ENCODE peak calls at places on chromosomes 12 and 14, in six cellular contexts. One of them, this sample, is unnamed.

GRCh38 chr12:70994217-70994788 is 73.8 kb upstream of the PTPRR start:
- DNase-seq in uterus: no peak
- DNase-seq in CD8-positive, alpha-beta T cell: no peak
- DNase-seq in neuronal stem cell: no peak
- DNase-seq in WERI-Rb-1: no peak
- DNase-seq in epithelial cell of proximal tubule: peak; percentile 26
- DNase-seq in this sample: no peak

GRCh38 chr12:82745807-82746206 is 59.1 kb downstream of the TMTC2 start:
- DNase-seq in epithelial cell of proximal tubule: no peak
- DNase-seq in neuronal stem cell: no peak
- DNase-seq in CD8-positive, alpha-beta T cell: no peak
- DNase-seq in WERI-Rb-1: no peak
- DNase-seq in uterus: no peak
- DNase-seq in this sample: no peak

GRCh38 chr12:2563709-2564108 is 231.1 kb upstream of the FKBP4 start:
- DNase-seq in CD8-positive, alpha-beta T cell: no peak
- DNase-seq in epithelial cell of proximal tubule: no peak
- DNase-seq in WERI-Rb-1: no peak
- DNase-seq in uterus: no peak
- DNase-seq in neuronal stem cell: no peak
- DNase-seq in this sample: no peak

GRCh38 chr14:23539209-23539866 is 12.2 kb downstream of the ZFHX2 start:
- DNase-seq in neuronal stem cell: peak; percentile 78
- DNase-seq in epithelial cell of proximal tubule: no peak
- DNase-seq in uterus: no peak
- DNase-seq in CD8-positive, alpha-beta T cell: no peak
- DNase-seq in WERI-Rb-1: peak; percentile 75
- DNase-seq in this sample: peak; percentile 90

GRCh38 chr14:92960706-92961566 is 38.0 kb downstream of the CHGA start:
- DNase-seq in epithelial cell of proximal tubule: no peak
- DNase-seq in WERI-Rb-1: no peak
- DNase-seq in CD8-positive, alpha-beta T cell: no peak
- DNase-seq in uterus: no peak
- DNase-seq in neuronal stem cell: no peak
- DNase-seq in this sample: no peak

GRCh38 chr14:100540141-100540925 is 46.9 kb downstream of the BEGAIN start:
- DNase-seq in neuronal stem cell: no peak
- DNase-seq in epithelial cell of proximal tubule: no peak
- DNase-seq in WERI-Rb-1: peak; percentile 56
- DNase-seq in uterus: peak; percentile 17
- DNase-seq in CD8-positive, alpha-beta T cell: no peak
- DNase-seq in this sample: peak; percentile 51

GRCh38 chr12:53231859-53232640 is at the start of gene RARG:
- DNase-seq in uterus: peak; percentile 66
- DNase-seq in epithelial cell of proximal tubule: no peak
- DNase-seq in neuronal stem cell: no peak
- DNase-seq in CD8-positive, alpha-beta T cell: peak; percentile 69
- DNase-seq in WERI-Rb-1: no peak
- DNase-seq in this sample: peak; percentile 72

GRCh38 chr12:117165342-117165741 is 24.9 kb downstream of the FBXO21 start:
- DNase-seq in neuronal stem cell: no peak
- DNase-seq in WERI-Rb-1: no peak
- DNase-seq in CD8-positive, alpha-beta T cell: no peak
- DNase-seq in uterus: no peak
- DNase-seq in epithelial cell of proximal tubule: no peak
- DNase-seq in this sample: no peak

GRCh38 chr12:47837190-47838171 is 17.8 kb upstream of the HDAC7 start:
- DNase-seq in neuronal stem cell: peak; percentile 66
- DNase-seq in WERI-Rb-1: peak; percentile 59
- DNase-seq in CD8-positive, alpha-beta T cell: peak; percentile 59
- DNase-seq in uterus: peak; percentile 79
- DNase-seq in epithelial cell of proximal tubule: no peak
- DNase-seq in this sample: peak; percentile 78

GRCh38 chr14:53663709-53664108 is 292.9 kb downstream of the BMP4 start:
- DNase-seq in WERI-Rb-1: no peak
- DNase-seq in uterus: peak; percentile 16
- DNase-seq in neuronal stem cell: peak; percentile 8
- DNase-seq in CD8-positive, alpha-beta T cell: no peak
- DNase-seq in epithelial cell of proximal tubule: no peak
- DNase-seq in this sample: peak; percentile 76

GRCh38 chr12:95760371-95760770 is 30.2 kb downstream of the NTN4 start:
- DNase-seq in CD8-positive, alpha-beta T cell: no peak
- DNase-seq in WERI-Rb-1: no peak
- DNase-seq in uterus: no peak
- DNase-seq in epithelial cell of proximal tubule: no peak
- DNase-seq in neuronal stem cell: no peak
- DNase-seq in this sample: no peak

GRCh38 chr14:25032092-25032784 is 17.7 kb downstream of the STXBP6 start:
- DNase-seq in uterus: no peak
- DNase-seq in WERI-Rb-1: no peak
- DNase-seq in neuronal stem cell: no peak
- DNase-seq in epithelial cell of proximal tubule: no peak
- DNase-seq in CD8-positive, alpha-beta T cell: no peak
- DNase-seq in this sample: no peak

GRCh38 chr12:6182279-6182898 is 17.8 kb upstream of the CD9 start:
- DNase-seq in CD8-positive, alpha-beta T cell: no peak
- DNase-seq in neuronal stem cell: no peak
- DNase-seq in WERI-Rb-1: no peak
- DNase-seq in epithelial cell of proximal tubule: no peak
- DNase-seq in uterus: peak; percentile 70
- DNase-seq in this sample: no peak

GRCh38 chr12:13278249-13278787 is 81.8 kb downstream of the EMP1 start:
- DNase-seq in uterus: peak; percentile 76
- DNase-seq in CD8-positive, alpha-beta T cell: peak; percentile 38
- DNase-seq in epithelial cell of proximal tubule: no peak
- DNase-seq in neuronal stem cell: peak; percentile 80
- DNase-seq in WERI-Rb-1: peak; percentile 82
- DNase-seq in this sample: peak; percentile 89
- H3K4me3 ChIP-seq in uterus: no peak overlapping the region
- H3K4me3 ChIP-seq in CD8-positive, alpha-beta T cell: no peak overlapping the region
- H3K4me3 ChIP-seq in epithelial cell of proximal tubule: peak overlapping the region; percentile 13
- H3K4me3 ChIP-seq in neuronal stem cell: peak overlapping the region; percentile 34
- H3K4me3 ChIP-seq in WERI-Rb-1: peak overlapping the region; percentile 10
- H3K4me3 ChIP-seq in this sample: no peak overlapping the region

DNA sequence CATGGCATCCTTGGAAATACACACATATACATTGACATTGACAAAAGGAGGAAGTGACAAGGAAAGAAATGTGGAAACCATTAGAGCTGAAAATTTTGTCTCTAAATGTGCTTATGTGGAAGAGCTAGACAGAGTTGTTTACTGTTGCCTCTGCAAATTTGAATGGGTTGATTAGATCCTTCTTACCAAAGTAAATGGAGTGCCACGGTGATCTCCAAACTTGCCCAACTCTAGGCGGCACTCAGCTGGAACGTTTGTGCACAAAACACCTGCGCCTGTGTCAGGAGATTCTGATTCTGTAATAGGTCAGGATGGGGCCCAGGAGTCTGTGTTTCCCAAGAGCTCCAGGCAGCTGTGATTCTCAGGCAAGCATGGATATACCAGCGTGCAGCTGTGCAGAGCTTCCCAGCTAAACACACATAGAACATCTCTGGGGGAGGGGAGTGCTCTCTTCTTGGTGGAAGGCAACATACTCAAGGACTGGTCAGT is 77.8 kb upstream of the BDKRB2 start:
- DNase-seq in neuronal stem cell: no peak
- DNase-seq in WERI-Rb-1: no peak
- DNase-seq in epithelial cell of proximal tubule: no peak
- DNase-seq in uterus: no peak
- DNase-seq in CD8-positive, alpha-beta T cell: no peak
- DNase-seq in this sample: no peak
- H3K4me3 ChIP-seq in neuronal stem cell: no peak overlapping the region
- H3K4me3 ChIP-seq in WERI-Rb-1: no peak overlapping the region
- H3K4me3 ChIP-seq in epithelial cell of proximal tubule: no peak overlapping the region
- H3K4me3 ChIP-seq in uterus: no peak overlapping the region
- H3K4me3 ChIP-seq in CD8-positive, alpha-beta T cell: no peak overlapping the region
- H3K4me3 ChIP-seq in this sample: no peak overlapping the region

DNA sequence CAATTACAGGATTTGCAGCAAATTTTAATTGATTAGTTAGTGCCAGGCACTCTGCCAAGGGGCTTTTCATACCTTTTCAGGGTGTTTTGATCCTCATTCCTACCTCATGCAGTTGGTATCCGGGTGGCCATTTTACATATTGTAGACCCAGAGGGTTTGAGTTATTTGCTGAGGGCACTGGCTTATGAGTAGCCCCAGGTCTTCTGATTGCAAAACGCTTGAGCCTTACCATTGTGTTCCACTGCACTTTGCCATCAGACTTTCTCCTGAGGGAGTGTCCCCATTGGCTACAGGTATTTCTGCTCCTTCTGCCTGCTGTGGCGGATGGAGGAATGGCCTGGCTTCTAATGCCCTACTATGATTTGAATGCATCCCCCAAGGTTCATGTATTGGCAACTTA is 257.8 kb upstream of the CRY1 start:
- DNase-seq in uterus: no peak
- DNase-seq in neuronal stem cell: no peak
- DNase-seq in CD8-positive, alpha-beta T cell: no peak
- DNase-seq in epithelial cell of proximal tubule: no peak
- DNase-seq in WERI-Rb-1: no peak
- DNase-seq in this sample: no peak
- H3K4me3 ChIP-seq in uterus: no peak overlapping the region
- H3K4me3 ChIP-seq in neuronal stem cell: no peak overlapping the region
- H3K4me3 ChIP-seq in CD8-positive, alpha-beta T cell: no peak overlapping the region
- H3K4me3 ChIP-seq in epithelial cell of proximal tubule: no peak overlapping the region
- H3K4me3 ChIP-seq in WERI-Rb-1: no peak overlapping the region
- H3K4me3 ChIP-seq in this sample: no peak overlapping the region

GRCh38 chr12:15880721-15881120 is 1.5 kb upstream of the STRAP start:
- DNase-seq in epithelial cell of proximal tubule: no peak
- DNase-seq in CD8-positive, alpha-beta T cell: no peak
- DNase-seq in neuronal stem cell: no peak
- DNase-seq in uterus: no peak
- DNase-seq in WERI-Rb-1: no peak
- DNase-seq in this sample: no peak
- H3K4me3 ChIP-seq in epithelial cell of proximal tubule: no peak overlapping the region
- H3K4me3 ChIP-seq in CD8-positive, alpha-beta T cell: no peak overlapping the region
- H3K4me3 ChIP-seq in neuronal stem cell: no peak overlapping the region
- H3K4me3 ChIP-seq in uterus: no peak overlapping the region
- H3K4me3 ChIP-seq in WERI-Rb-1: no peak overlapping the region
- H3K4me3 ChIP-seq in this sample: no peak overlapping the region

GRCh38 chr12:50401383-50402155 is 884 bp downstream of the LARP4 start:
- DNase-seq in CD8-positive, alpha-beta T cell: no peak
- DNase-seq in WERI-Rb-1: no peak
- DNase-seq in epithelial cell of proximal tubule: no peak
- DNase-seq in neuronal stem cell: peak; percentile 6
- DNase-seq in uterus: no peak
- DNase-seq in this sample: peak; percentile 59
- H3K4me3 ChIP-seq in CD8-positive, alpha-beta T cell: peak overlapping the region; percentile 100
- H3K4me3 ChIP-seq in WERI-Rb-1: peak overlapping the region; percentile 98
- H3K4me3 ChIP-seq in epithelial cell of proximal tubule: peak overlapping the region; percentile 79
- H3K4me3 ChIP-seq in neuronal stem cell: peak overlapping the region; percentile 88
- H3K4me3 ChIP-seq in uterus: peak overlapping the region; percentile 85
- H3K4me3 ChIP-seq in this sample: peak overlapping the region; percentile 70

DNA sequence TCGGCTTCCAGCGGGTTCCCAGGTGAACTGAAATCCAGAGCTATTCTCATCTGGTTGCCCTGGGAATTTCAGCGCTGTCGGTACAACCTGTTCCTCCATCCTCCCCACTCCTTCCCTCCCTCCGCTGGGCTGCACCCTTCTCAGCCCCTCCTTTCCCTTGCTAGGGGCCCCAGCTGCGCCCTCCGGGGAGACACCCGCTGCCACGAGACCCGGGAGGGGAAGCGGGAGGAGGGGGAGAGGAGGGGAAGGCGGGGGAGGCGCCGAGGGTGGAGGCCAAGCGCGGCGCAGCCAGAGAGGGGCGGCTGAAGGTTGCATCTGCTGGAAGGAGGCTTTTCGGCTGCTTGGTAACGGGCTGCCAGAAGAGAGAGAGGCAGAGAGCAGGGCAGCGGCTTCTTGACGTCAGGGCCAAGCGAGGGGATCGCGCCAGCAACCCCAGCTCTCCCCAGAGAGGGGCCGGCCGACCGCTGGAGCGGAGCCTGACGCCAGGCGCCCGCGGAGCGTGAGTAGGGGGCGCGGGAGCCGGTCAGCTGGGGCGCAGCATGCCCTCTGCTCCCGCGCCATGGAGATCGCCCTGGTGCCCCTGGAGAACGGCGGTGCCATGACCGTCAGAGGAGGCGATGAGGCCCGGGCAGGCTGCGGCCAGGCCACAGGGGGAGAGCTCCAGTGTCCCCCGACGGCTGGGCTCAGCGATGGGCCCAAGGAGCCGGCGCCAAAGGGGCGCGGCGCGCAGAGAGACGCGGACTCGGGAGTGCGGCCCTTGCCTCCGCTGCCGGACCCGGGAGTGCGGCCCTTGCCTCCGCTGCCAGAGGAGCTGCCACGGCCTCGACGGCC is at the start of gene KCNA5:
- DNase-seq in epithelial cell of proximal tubule: no peak
- DNase-seq in uterus: peak; percentile 25
- DNase-seq in CD8-positive, alpha-beta T cell: no peak
- DNase-seq in WERI-Rb-1: no peak
- DNase-seq in neuronal stem cell: peak; percentile 37
- DNase-seq in this sample: peak; percentile 79
- H3K4me3 ChIP-seq in epithelial cell of proximal tubule: no peak within 1 kb of the TSS
- H3K4me3 ChIP-seq in uterus: no peak within 1 kb of the TSS
- H3K4me3 ChIP-seq in CD8-positive, alpha-beta T cell: no peak within 1 kb of the TSS
- H3K4me3 ChIP-seq in WERI-Rb-1: no peak within 1 kb of the TSS
- H3K4me3 ChIP-seq in neuronal stem cell: no peak within 1 kb of the TSS
- H3K4me3 ChIP-seq in this sample: peak within 1 kb of the TSS; percentile 50

GRCh38 chr14:54785778-54786160 is 116.9 kb downstream of the GCH1 start:
- DNase-seq in uterus: no peak
- DNase-seq in WERI-Rb-1: no peak
- DNase-seq in epithelial cell of proximal tubule: no peak
- DNase-seq in neuronal stem cell: no peak
- DNase-seq in CD8-positive, alpha-beta T cell: no peak
- DNase-seq in this sample: no peak
- H3K4me3 ChIP-seq in uterus: no peak overlapping the region
- H3K4me3 ChIP-seq in WERI-Rb-1: no peak overlapping the region
- H3K4me3 ChIP-seq in epithelial cell of proximal tubule: no peak overlapping the region
- H3K4me3 ChIP-seq in neuronal stem cell: no peak overlapping the region
- H3K4me3 ChIP-seq in CD8-positive, alpha-beta T cell: no peak overlapping the region
- H3K4me3 ChIP-seq in this sample: no peak overlapping the region

DNA sequence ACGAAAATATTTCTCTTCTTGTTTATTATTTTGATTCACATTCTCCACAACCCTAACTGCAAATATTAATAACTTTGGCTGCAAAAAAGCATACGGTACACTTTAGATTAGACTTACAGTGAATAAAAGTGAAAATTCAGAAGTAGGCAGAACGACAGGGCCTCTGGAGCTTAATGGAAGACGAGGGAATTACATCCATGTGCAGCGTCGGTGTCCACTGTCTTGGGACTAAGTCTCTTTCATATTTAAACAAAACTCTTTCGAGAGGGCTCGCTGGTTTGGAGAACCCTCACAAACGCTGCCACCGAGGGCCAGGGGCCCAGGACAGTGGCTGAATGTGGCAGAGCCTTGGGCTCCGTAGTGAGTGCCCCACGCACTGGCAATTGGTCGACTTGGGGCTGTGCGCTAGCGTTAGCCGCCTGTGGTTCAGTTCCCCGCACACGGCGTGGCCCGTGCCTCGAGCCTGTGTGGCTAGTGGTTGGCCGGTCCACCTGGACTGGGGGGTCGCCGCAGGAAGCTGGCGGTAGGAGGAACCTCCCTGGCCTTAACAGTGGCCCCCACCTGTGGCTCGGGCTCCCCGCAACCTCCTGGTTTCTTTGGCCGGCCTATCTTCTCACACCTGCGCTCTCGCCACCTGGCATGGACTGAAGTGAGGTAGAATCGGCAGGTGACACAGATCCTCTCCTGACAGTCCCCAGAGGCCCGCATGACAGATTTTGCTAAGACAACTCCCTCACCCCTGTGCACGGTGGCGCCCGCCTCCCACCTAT is 739 bp upstream of the PAX9 start:
- DNase-seq in uterus: no peak
- DNase-seq in CD8-positive, alpha-beta T cell: no peak
- DNase-seq in neuronal stem cell: no peak
- DNase-seq in WERI-Rb-1: no peak
- DNase-seq in epithelial cell of proximal tubule: no peak
- DNase-seq in this sample: no peak
- H3K4me3 ChIP-seq in uterus: no peak overlapping the region
- H3K4me3 ChIP-seq in CD8-positive, alpha-beta T cell: no peak overlapping the region
- H3K4me3 ChIP-seq in neuronal stem cell: peak overlapping the region; percentile 41
- H3K4me3 ChIP-seq in WERI-Rb-1: no peak overlapping the region
- H3K4me3 ChIP-seq in epithelial cell of proximal tubule: peak overlapping the region; percentile 2
- H3K4me3 ChIP-seq in this sample: peak overlapping the region; percentile 32

GRCh38 chr12:24551368-24551767 is 397.5 kb downstream of the BCAT1 start:
- DNase-seq in epithelial cell of proximal tubule: no peak
- DNase-seq in WERI-Rb-1: no peak
- DNase-seq in uterus: no peak
- DNase-seq in neuronal stem cell: no peak
- DNase-seq in CD8-positive, alpha-beta T cell: no peak
- DNase-seq in this sample: no peak
- H3K4me3 ChIP-seq in epithelial cell of proximal tubule: no peak overlapping the region
- H3K4me3 ChIP-seq in WERI-Rb-1: no peak overlapping the region
- H3K4me3 ChIP-seq in uterus: peak overlapping the region; percentile 13
- H3K4me3 ChIP-seq in neuronal stem cell: no peak overlapping the region
- H3K4me3 ChIP-seq in CD8-positive, alpha-beta T cell: no peak overlapping the region
- H3K4me3 ChIP-seq in this sample: no peak overlapping the region

This sample was measured in neural progenitor cell.